ENCODE peak calls at places on chromosomes 4 and X, in eight cellular contexts. S is cardiac muscle cell, O is osteocyte, F is OCI-LY7, H is endothelial cell, Z is suprapubic skin, I is foreskin fibroblast, E is cardiac fibroblast. X is an unnamed sample.

GRCh38 chr4:125642645-125643044 is 327.9 kb downstream of the FAT4 start:
- DNase-seq in S (no peak), O (no peak), F (no peak), H (no peak), Z (no peak), I (no peak), E (no peak), X (no peak)

GRCh38 chr4:182062936-182063335 is 180.3 kb upstream of the TENM3 start:
- DNase-seq in S (peak), O (no peak), F (no peak), H (no peak), Z (no peak), I (peak), E (peak), X (no peak)

GRCh38 chr4:142406051-142406549 is 440.0 kb downstream of the INPP4B start:
- DNase-seq in S (peak), O (no peak), F (no peak), H (no peak), Z (no peak), I (peak), E (peak), X (peak)

GRCh38 chr4:69718376-69719293 is 41.8 kb downstream of the SULT1B1 start:
- DNase-seq in S (no peak), O (no peak), F (no peak), H (no peak), Z (no peak), I (peak), E (peak), X (no peak)

GRCh38 chr4:174122705-174123104 is 160.8 kb downstream of the FBXO8 start:
- DNase-seq in S (no peak), O (no peak), F (no peak), H (no peak), Z (no peak), I (peak), E (peak), X (no peak)

GRCh38 chr4:2303121-2303685 is 41.3 kb upstream of the MXD4 start:
- DNase-seq in S (no peak), O (peak), F (no peak), H (no peak), Z (peak), I (no peak), E (no peak), X (no peak)

GRCh38 chr4:1241936-1242505 is 6.9 kb downstream of the CTBP1 start:
- DNase-seq in S (no peak), O (no peak), F (no peak), H (no peak), Z (peak), I (no peak), E (no peak), X (no peak)

GRCh38 chrX:13250831-13251612 is 68.8 kb downstream of the ATXN3L start:
- DNase-seq in S (no peak), O (no peak), F (no peak), H (peak), Z (no peak), I (peak), E (peak), X (no peak)

GRCh38 chr4:142974331-142974730 is 128.2 kb upstream of the INPP4B start:
- DNase-seq in S (no peak), O (no peak), F (no peak), H (no peak), Z (no peak), I (no peak), E (no peak), X (no peak)

GRCh38 chrX:38095971-38096529 is 89.7 kb downstream of the SYTL5 start:
- DNase-seq in S (no peak), O (no peak), F (no peak), H (no peak), Z (no peak), I (peak), E (no peak), X (no peak)

GRCh38 chr4:96035727-96036126 is 195.8 kb downstream of the PDHA2 start:
- DNase-seq in S (peak), O (no peak), F (peak), H (peak), Z (no peak), I (no peak), E (peak), X (peak)

GRCh38 chr4:108149588-108150380 is 18.9 kb downstream of the LEF1 start:
- DNase-seq in S (no peak), O (no peak), F (no peak), H (no peak), Z (no peak), I (no peak), E (no peak), X (no peak)

GRCh38 chrX:121028419-121028818 is 19.0 kb upstream of the GLUD2 start:
- DNase-seq in S (no peak), O (no peak), F (no peak), H (no peak), Z (no peak), I (no peak), E (no peak), X (no peak)

GRCh38 chr4:152680988-152681731 is 1.4 kb upstream of the TMEM154 start:
- DNase-seq in S (no peak), O (no peak), F (peak), H (no peak), Z (no peak), I (peak), E (peak), X (peak)

GRCh38 chr4:5824635-5825034 is 68.3 kb downstream of the CRMP1 start:
- DNase-seq in S (peak), O (no peak), F (peak), H (peak), Z (no peak), I (peak), E (peak), X (no peak)

GRCh38 chr4:74370912-74371311 is 6.0 kb downstream of the EREG start:
- DNase-seq in S (peak), O (no peak), F (peak), H (peak), Z (no peak), I (peak), E (peak), X (no peak)

GRCh38 chr4:11428701-11429571 is at the start of gene HS3ST1:
- DNase-seq in S (peak), O (no peak), F (no peak), H (peak), Z (peak), I (peak), E (peak), X (peak)

GRCh38 chr4:185811509-185812364 is at the start of gene SORBS2:
- DNase-seq in S (peak), O (no peak), F (peak), H (no peak), Z (no peak), I (peak), E (peak), X (peak)

GRCh38 chr4:60249784-60250183 is 950.3 kb upstream of the ADGRL3 start:
- DNase-seq in S (no peak), O (no peak), F (no peak), H (no peak), Z (no peak), I (no peak), E (no peak), X (no peak)

GRCh38 chr4:170374770-170375169 is 285.0 kb upstream of the AADAT start:
- DNase-seq in S (peak), O (no peak), F (peak), H (peak), Z (no peak), I (no peak), E (no peak), X (peak)

GRCh38 chrX:9388450-9388849 is 76.4 kb upstream of the TBL1X start:
- DNase-seq in S (no peak), O (no peak), F (no peak), H (no peak), Z (no peak), I (no peak), E (no peak), X (no peak)

GRCh38 chr4:8200302-8200975 is 1.3 kb downstream of the SH3TC1 start:
- DNase-seq in S (no peak), O (no peak), F (peak), H (no peak), Z (no peak), I (peak), E (peak), X (no peak)

GRCh38 chrX:142251202-142251601 is 46.1 kb upstream of the MAGEC2 start:
- DNase-seq in S (no peak), O (no peak), F (no peak), H (no peak), Z (no peak), I (no peak), E (no peak), X (no peak)

GRCh38 chr4:154009191-154009590 is 220.3 kb upstream of the SFRP2 start:
- DNase-seq in S (no peak), O (no peak), F (no peak), H (no peak), Z (no peak), I (peak), E (no peak), X (no peak)

GRCh38 chr4:156971623-156972369 is at the start of gene PDGFC:
- DNase-seq in S (peak), O (peak), F (no peak), H (peak), Z (peak), I (peak), E (peak), X (peak)

GRCh38 chr4:1842993-1843448 is 12.9 kb downstream of the LETM1 start:
- DNase-seq in S (no peak), O (no peak), F (no peak), H (no peak), Z (no peak), I (peak), E (peak), X (no peak)

GRCh38 chr4:8117278-8117682 is 41.3 kb downstream of the ABLIM2 start:
- DNase-seq in S (peak), O (no peak), F (peak), H (no peak), Z (no peak), I (no peak), E (peak), X (peak)

GRCh38 chrX:70141373-70141772 is 8.1 kb downstream of the IGBP1 start:
- DNase-seq in S (no peak), O (no peak), F (no peak), H (no peak), Z (no peak), I (no peak), E (no peak), X (no peak)

DNA sequence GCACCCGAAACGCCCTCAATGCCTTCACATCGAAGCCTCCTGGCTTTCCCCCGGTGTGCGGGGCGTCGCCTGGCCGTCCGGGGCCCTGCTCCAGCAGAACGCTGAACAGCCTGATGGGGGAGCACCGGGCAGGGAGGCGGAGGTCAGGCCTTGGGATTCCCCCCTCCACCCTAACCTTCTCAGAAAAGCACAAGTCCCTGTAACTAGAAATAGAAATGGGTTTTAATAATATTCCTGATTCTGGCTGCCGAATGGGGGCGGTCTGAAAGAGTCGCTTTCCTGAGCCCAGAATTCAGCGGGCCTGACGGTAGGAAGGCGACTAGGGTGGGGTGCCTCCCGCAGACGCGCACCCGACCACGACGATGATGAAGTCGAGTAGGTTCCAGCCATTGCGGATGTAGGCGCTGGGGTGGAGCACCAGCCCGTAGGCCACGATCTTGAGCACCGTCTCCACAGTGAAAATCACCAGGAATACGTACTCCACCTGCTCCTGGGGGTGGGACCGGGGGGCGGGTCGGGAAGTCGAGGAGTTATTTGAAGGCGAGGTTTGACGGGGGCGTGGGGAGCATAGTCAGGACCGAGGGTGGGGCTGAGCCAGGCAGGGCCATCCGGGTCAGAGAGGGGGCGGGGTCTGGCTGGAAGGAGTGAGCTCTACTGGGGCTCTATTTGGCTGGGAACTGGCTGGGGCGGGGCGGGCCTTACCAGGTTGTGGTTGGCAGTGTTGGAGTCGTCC is 2.5 kb downstream of the CACNA1F start:
- DNase-seq in S (peak), O (no peak), F (no peak), H (peak), Z (peak), I (peak), E (no peak), X (peak)
- TF ChIP-seq CTCF in S (peak), O (no peak), F (no peak), H (no peak), Z (no peak), I (no peak), E (peak), X (no peak)

GRCh38 chr4:111905511-111905910 is 239.7 kb upstream of the FAM241A start:
- DNase-seq in S (no peak), O (no peak), F (no peak), H (no peak), Z (no peak), I (no peak), E (no peak), X (no peak)
- TF ChIP-seq CTCF in S (no peak), O (no peak), F (no peak), H (no peak), Z (no peak), I (no peak), E (no peak), X (no peak)

DNA sequence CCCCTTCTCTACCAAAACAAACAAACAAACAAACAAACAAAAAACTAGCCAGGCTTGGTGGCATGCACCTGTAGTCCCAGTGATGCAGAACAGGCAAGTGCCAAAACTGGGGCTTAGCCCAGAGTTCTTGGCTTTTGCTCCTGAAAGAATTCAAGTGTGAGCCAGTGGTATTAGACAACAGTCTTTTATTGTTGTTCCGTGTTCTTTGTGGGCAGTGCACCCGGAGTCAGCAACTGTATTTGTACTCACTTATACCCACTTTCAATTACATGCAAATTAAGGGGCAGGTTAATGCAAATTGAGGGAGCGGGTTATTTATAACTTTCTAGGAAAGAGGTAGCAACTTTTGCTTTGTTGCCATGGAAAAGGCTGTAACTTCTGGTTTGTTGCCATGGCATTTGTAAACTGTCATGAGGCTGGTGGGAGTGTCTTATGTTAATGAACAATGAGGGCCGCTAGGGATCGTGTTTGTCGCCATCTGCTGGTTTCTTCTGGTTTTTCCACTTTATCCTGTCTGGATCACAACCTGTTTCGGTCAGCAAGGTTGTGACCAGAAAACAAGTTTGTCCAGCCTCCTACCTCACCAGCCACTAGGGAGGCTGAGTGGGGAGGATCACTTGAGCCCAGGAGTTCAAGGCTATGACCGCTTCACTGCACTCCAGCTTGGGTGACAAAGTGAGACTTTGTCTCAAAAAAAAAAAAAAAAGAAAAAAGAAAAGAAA is 88.8 kb upstream of the ESX1 start:
- DNase-seq in S (peak), O (no peak), F (peak), H (peak), Z (no peak), I (peak), E (peak), X (peak)
- TF ChIP-seq CTCF in S (peak), O (peak), F (peak), H (peak), Z (peak), I (peak), E (peak), X (peak)

DNA sequence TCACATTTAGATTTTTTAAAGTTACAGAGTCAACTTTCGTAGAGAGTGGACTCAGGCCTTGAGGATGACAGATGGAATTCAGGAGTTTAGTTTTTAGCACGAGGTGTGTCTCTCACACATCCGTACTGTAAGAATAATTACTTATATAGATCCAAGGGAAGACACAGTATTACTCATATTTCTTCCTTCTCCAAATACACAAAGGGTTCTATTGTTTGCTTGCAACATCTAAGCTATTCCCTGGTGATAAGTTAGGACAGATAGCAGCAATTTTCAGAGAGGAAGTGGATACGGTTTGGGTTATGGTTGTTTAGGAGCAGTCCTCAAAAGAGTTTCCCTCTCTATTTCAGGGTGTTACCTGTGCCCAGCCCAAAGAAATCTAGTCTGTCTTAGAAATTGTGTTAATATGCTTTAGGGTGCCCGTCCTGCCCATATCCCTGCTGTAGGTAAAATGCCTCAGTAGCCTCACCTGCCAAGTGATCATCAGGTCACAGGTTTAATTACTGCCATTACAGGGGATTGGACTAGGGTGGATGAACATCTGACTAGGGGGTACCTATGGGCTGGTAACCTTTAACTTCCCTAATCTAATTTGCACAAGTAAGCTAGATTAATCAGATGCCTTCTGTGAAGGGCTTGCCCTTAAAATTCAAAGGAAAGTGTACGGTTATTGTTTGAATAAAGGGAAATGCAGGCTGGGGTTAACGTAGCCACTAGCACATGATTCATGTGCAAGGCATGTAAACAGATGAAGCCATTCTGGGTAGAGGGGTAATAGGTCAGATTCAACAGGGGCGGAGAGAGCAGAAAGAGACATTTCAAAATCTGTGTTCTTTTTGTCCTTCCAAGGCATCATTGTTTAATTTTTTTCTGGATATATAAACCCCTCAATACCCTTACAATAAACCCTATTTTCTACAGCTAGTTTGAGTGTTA is 8.7 kb upstream of the PPP3CA start:
- DNase-seq in S (no peak), O (no peak), F (no peak), H (no peak), Z (no peak), I (peak), E (peak), X (peak)
- TF ChIP-seq CTCF in S (no peak), O (no peak), F (no peak), H (no peak), Z (no peak), I (no peak), E (no peak), X (no peak)

X was measured in Calu3.